ENCODE peak calls at places on chromosome 13, in four cellular contexts. One of them, this sample, is unnamed.

GRCh38 chr13:28922341-28922740 is 102.2 kb downstream of the MTUS2 start:
- DNase-seq in stimulated activated CD8-positive, alpha-beta memory T cell treated with anti-CD3 and anti-CD28 coated beads, Interleukin-4, amount 100 ng/mL, for 24 hours: no peak
- DNase-seq in iPS DF 6.9: no peak
- DNase-seq in activated naive CD8-positive, alpha-beta T cell treated with anti-CD3 and anti-CD28 coated beads, Interleukin-2, amount 50 U/mL, for 16 hours: no peak
- DNase-seq in this sample: no peak

GRCh38 chr13:49828452-49828851 is 36.0 kb upstream of the KPNA3 start:
- DNase-seq in activated naive CD8-positive, alpha-beta T cell treated with anti-CD3 and anti-CD28 coated beads, Interleukin-2, amount 50 U/mL, for 16 hours: no peak
- DNase-seq in stimulated activated CD8-positive, alpha-beta memory T cell treated with anti-CD3 and anti-CD28 coated beads, Interleukin-4, amount 100 ng/mL, for 24 hours: no peak
- DNase-seq in iPS DF 6.9: no peak
- DNase-seq in this sample: no peak

GRCh38 chr13:35690546-35690945 is 214.1 kb upstream of the MAB21L1 start:
- DNase-seq in stimulated activated CD8-positive, alpha-beta memory T cell treated with anti-CD3 and anti-CD28 coated beads, Interleukin-4, amount 100 ng/mL, for 24 hours: no peak
- DNase-seq in iPS DF 6.9: no peak
- DNase-seq in activated naive CD8-positive, alpha-beta T cell treated with anti-CD3 and anti-CD28 coated beads, Interleukin-2, amount 50 U/mL, for 16 hours: no peak
- DNase-seq in this sample: no peak

GRCh38 chr13:113187263-113187669 is 21.2 kb downstream of the PCID2 start:
- DNase-seq in iPS DF 6.9: no peak
- DNase-seq in stimulated activated CD8-positive, alpha-beta memory T cell treated with anti-CD3 and anti-CD28 coated beads, Interleukin-4, amount 100 ng/mL, for 24 hours: peak; percentile 55
- DNase-seq in activated naive CD8-positive, alpha-beta T cell treated with anti-CD3 and anti-CD28 coated beads, Interleukin-2, amount 50 U/mL, for 16 hours: peak; percentile 29
- DNase-seq in this sample: no peak

GRCh38 chr13:23960566-23961156 is 63.4 kb upstream of the C1QTNF9B start:
- DNase-seq in iPS DF 6.9: peak; percentile 5
- DNase-seq in stimulated activated CD8-positive, alpha-beta memory T cell treated with anti-CD3 and anti-CD28 coated beads, Interleukin-4, amount 100 ng/mL, for 24 hours: no peak
- DNase-seq in activated naive CD8-positive, alpha-beta T cell treated with anti-CD3 and anti-CD28 coated beads, Interleukin-2, amount 50 U/mL, for 16 hours: no peak
- DNase-seq in this sample: no peak

GRCh38 chr13:37984357-37984756 is 114.8 kb upstream of the TRPC4 start:
- DNase-seq in activated naive CD8-positive, alpha-beta T cell treated with anti-CD3 and anti-CD28 coated beads, Interleukin-2, amount 50 U/mL, for 16 hours: no peak
- DNase-seq in iPS DF 6.9: peak; percentile 48
- DNase-seq in stimulated activated CD8-positive, alpha-beta memory T cell treated with anti-CD3 and anti-CD28 coated beads, Interleukin-4, amount 100 ng/mL, for 24 hours: no peak
- DNase-seq in this sample: no peak

GRCh38 chr13:49046002-49046401 is 70.3 kb downstream of the FNDC3A start:
- DNase-seq in activated naive CD8-positive, alpha-beta T cell treated with anti-CD3 and anti-CD28 coated beads, Interleukin-2, amount 50 U/mL, for 16 hours: no peak
- DNase-seq in iPS DF 6.9: no peak
- DNase-seq in stimulated activated CD8-positive, alpha-beta memory T cell treated with anti-CD3 and anti-CD28 coated beads, Interleukin-4, amount 100 ng/mL, for 24 hours: no peak
- DNase-seq in this sample: no peak

GRCh38 chr13:111962431-111962891 is 104.5 kb upstream of the SOX1 start:
- DNase-seq in iPS DF 6.9: no peak
- DNase-seq in activated naive CD8-positive, alpha-beta T cell treated with anti-CD3 and anti-CD28 coated beads, Interleukin-2, amount 50 U/mL, for 16 hours: no peak
- DNase-seq in stimulated activated CD8-positive, alpha-beta memory T cell treated with anti-CD3 and anti-CD28 coated beads, Interleukin-4, amount 100 ng/mL, for 24 hours: no peak
- DNase-seq in this sample: no peak

GRCh38 chr13:42272776-42273175 is 824 bp downstream of the AKAP11 start:
- DNase-seq in activated naive CD8-positive, alpha-beta T cell treated with anti-CD3 and anti-CD28 coated beads, Interleukin-2, amount 50 U/mL, for 16 hours: no peak
- DNase-seq in stimulated activated CD8-positive, alpha-beta memory T cell treated with anti-CD3 and anti-CD28 coated beads, Interleukin-4, amount 100 ng/mL, for 24 hours: no peak
- DNase-seq in iPS DF 6.9: no peak
- DNase-seq in this sample: no peak

GRCh38 chr13:27406178-27406939 is 18.1 kb upstream of the GTF3A start:
- DNase-seq in activated naive CD8-positive, alpha-beta T cell treated with anti-CD3 and anti-CD28 coated beads, Interleukin-2, amount 50 U/mL, for 16 hours: no peak
- DNase-seq in stimulated activated CD8-positive, alpha-beta memory T cell treated with anti-CD3 and anti-CD28 coated beads, Interleukin-4, amount 100 ng/mL, for 24 hours: no peak
- DNase-seq in iPS DF 6.9: no peak
- DNase-seq in this sample: no peak

GRCh38 chr13:112172641-112173171 is 105.8 kb downstream of the SOX1 start:
- DNase-seq in iPS DF 6.9: no peak
- DNase-seq in activated naive CD8-positive, alpha-beta T cell treated with anti-CD3 and anti-CD28 coated beads, Interleukin-2, amount 50 U/mL, for 16 hours: no peak
- DNase-seq in stimulated activated CD8-positive, alpha-beta memory T cell treated with anti-CD3 and anti-CD28 coated beads, Interleukin-4, amount 100 ng/mL, for 24 hours: no peak
- DNase-seq in this sample: no peak

GRCh38 chr13:97367016-97367415 is 67.0 kb upstream of the RAP2A start:
- DNase-seq in activated naive CD8-positive, alpha-beta T cell treated with anti-CD3 and anti-CD28 coated beads, Interleukin-2, amount 50 U/mL, for 16 hours: no peak
- DNase-seq in stimulated activated CD8-positive, alpha-beta memory T cell treated with anti-CD3 and anti-CD28 coated beads, Interleukin-4, amount 100 ng/mL, for 24 hours: no peak
- DNase-seq in iPS DF 6.9: no peak
- DNase-seq in this sample: no peak

GRCh38 chr13:21501709-21502108 is 42.6 kb upstream of the ZDHHC20 start:
- DNase-seq in stimulated activated CD8-positive, alpha-beta memory T cell treated with anti-CD3 and anti-CD28 coated beads, Interleukin-4, amount 100 ng/mL, for 24 hours: no peak
- DNase-seq in activated naive CD8-positive, alpha-beta T cell treated with anti-CD3 and anti-CD28 coated beads, Interleukin-2, amount 50 U/mL, for 16 hours: no peak
- DNase-seq in iPS DF 6.9: no peak
- DNase-seq in this sample: no peak

GRCh38 chr13:59671853-59672252 is 491.9 kb downstream of the DIAPH3 start:
- DNase-seq in stimulated activated CD8-positive, alpha-beta memory T cell treated with anti-CD3 and anti-CD28 coated beads, Interleukin-4, amount 100 ng/mL, for 24 hours: no peak
- DNase-seq in iPS DF 6.9: no peak
- DNase-seq in activated naive CD8-positive, alpha-beta T cell treated with anti-CD3 and anti-CD28 coated beads, Interleukin-2, amount 50 U/mL, for 16 hours: no peak
- DNase-seq in this sample: no peak

GRCh38 chr13:38045278-38046048 is 175.9 kb upstream of the TRPC4 start:
- DNase-seq in iPS DF 6.9: peak; percentile 25
- DNase-seq in stimulated activated CD8-positive, alpha-beta memory T cell treated with anti-CD3 and anti-CD28 coated beads, Interleukin-4, amount 100 ng/mL, for 24 hours: no peak
- DNase-seq in activated naive CD8-positive, alpha-beta T cell treated with anti-CD3 and anti-CD28 coated beads, Interleukin-2, amount 50 U/mL, for 16 hours: no peak
- DNase-seq in this sample: peak; percentile 23

GRCh38 chr13:31310356-31310755 is 110.6 kb downstream of the B3GLCT start:
- DNase-seq in stimulated activated CD8-positive, alpha-beta memory T cell treated with anti-CD3 and anti-CD28 coated beads, Interleukin-4, amount 100 ng/mL, for 24 hours: no peak
- DNase-seq in activated naive CD8-positive, alpha-beta T cell treated with anti-CD3 and anti-CD28 coated beads, Interleukin-2, amount 50 U/mL, for 16 hours: no peak
- DNase-seq in iPS DF 6.9: no peak
- DNase-seq in this sample: no peak

GRCh38 chr13:33017410-33017929 is 1.2 kb downstream of the KL start:
- DNase-seq in stimulated activated CD8-positive, alpha-beta memory T cell treated with anti-CD3 and anti-CD28 coated beads, Interleukin-4, amount 100 ng/mL, for 24 hours: no peak
- DNase-seq in activated naive CD8-positive, alpha-beta T cell treated with anti-CD3 and anti-CD28 coated beads, Interleukin-2, amount 50 U/mL, for 16 hours: no peak
- DNase-seq in iPS DF 6.9: no peak
- DNase-seq in this sample: no peak

GRCh38 chr13:24203726-24204295 is 43.3 kb downstream of the SPATA13 start:
- DNase-seq in activated naive CD8-positive, alpha-beta T cell treated with anti-CD3 and anti-CD28 coated beads, Interleukin-2, amount 50 U/mL, for 16 hours: no peak
- DNase-seq in stimulated activated CD8-positive, alpha-beta memory T cell treated with anti-CD3 and anti-CD28 coated beads, Interleukin-4, amount 100 ng/mL, for 24 hours: no peak
- DNase-seq in iPS DF 6.9: no peak
- DNase-seq in this sample: no peak

GRCh38 chr13:71704650-71705049 is 162.4 kb downstream of the DACH1 start:
- DNase-seq in activated naive CD8-positive, alpha-beta T cell treated with anti-CD3 and anti-CD28 coated beads, Interleukin-2, amount 50 U/mL, for 16 hours: no peak
- DNase-seq in iPS DF 6.9: no peak
- DNase-seq in stimulated activated CD8-positive, alpha-beta memory T cell treated with anti-CD3 and anti-CD28 coated beads, Interleukin-4, amount 100 ng/mL, for 24 hours: no peak
- DNase-seq in this sample: no peak

GRCh38 chr13:111272117-111272516 is 48.3 kb upstream of the TEX29 start:
- DNase-seq in iPS DF 6.9: no peak
- DNase-seq in stimulated activated CD8-positive, alpha-beta memory T cell treated with anti-CD3 and anti-CD28 coated beads, Interleukin-4, amount 100 ng/mL, for 24 hours: no peak
- DNase-seq in activated naive CD8-positive, alpha-beta T cell treated with anti-CD3 and anti-CD28 coated beads, Interleukin-2, amount 50 U/mL, for 16 hours: no peak
- DNase-seq in this sample: no peak

GRCh38 chr13:30792257-30793000 is 57.1 kb downstream of the ALOX5AP start:
- DNase-seq in activated naive CD8-positive, alpha-beta T cell treated with anti-CD3 and anti-CD28 coated beads, Interleukin-2, amount 50 U/mL, for 16 hours: no peak
- DNase-seq in stimulated activated CD8-positive, alpha-beta memory T cell treated with anti-CD3 and anti-CD28 coated beads, Interleukin-4, amount 100 ng/mL, for 24 hours: no peak
- DNase-seq in iPS DF 6.9: no peak
- DNase-seq in this sample: no peak

GRCh38 chr13:48596128-48596429 is 57.6 kb upstream of the CYSLTR2 start:
- DNase-seq in stimulated activated CD8-positive, alpha-beta memory T cell treated with anti-CD3 and anti-CD28 coated beads, Interleukin-4, amount 100 ng/mL, for 24 hours: no peak
- DNase-seq in activated naive CD8-positive, alpha-beta T cell treated with anti-CD3 and anti-CD28 coated beads, Interleukin-2, amount 50 U/mL, for 16 hours: no peak
- DNase-seq in iPS DF 6.9: no peak
- DNase-seq in this sample: no peak